ENCODE peak calls at places on chromosomes 3 and 15, in eight cellular contexts. L is stimulated activated CD4-positive, alpha-beta T cell treated with anti-CD3 and anti-CD28 coated beads, Interleukin-12 subunit alpha, Interleukin-12 subunit beta, amount 100 ng/mL, for 48 hours; I is T-helper 1 cell; S is cardiac muscle cell; D is fibroblast of mammary gland; N is HT1080; T is AG10803; H is HuH-7.5. Y is an unnamed sample.

GRCh38 chr3:177591371-177591770 is 394.1 kb upstream of the TBL1XR1 start:
- DNase-seq in I (no peak), N (peak), S (peak), T (peak), H (no peak), L (no peak), D (peak), Y (no peak)

GRCh38 chr15:91801836-91802534 is 51.5 kb upstream of the SLCO3A1 start:
- DNase-seq in L (no peak), N (no peak), I (no peak), D (no peak), H (no peak), S (no peak), T (no peak), Y (no peak)

GRCh38 chr3:12868039-12869024 is 27.0 kb upstream of the RPL32 start:
- DNase-seq in I (peak), L (peak), N (peak), H (peak), D (peak), S (peak), T (peak), Y (peak)

GRCh38 chr15:68256675-68257450 is 20.7 kb upstream of the FEM1B start:
- DNase-seq in L (peak), I (peak), S (peak), N (no peak), T (peak), H (peak), D (peak), Y (no peak)

GRCh38 chr3:120113128-120114116 is 19.2 kb upstream of the GSK3B start:
- DNase-seq in T (peak), S (peak), H (no peak), L (no peak), I (no peak), D (peak), N (peak), Y (no peak)

GRCh38 chr15:55819397-55820034 is 76.6 kb upstream of the PRTG start:
- DNase-seq in L (no peak), H (no peak), I (no peak), T (no peak), N (no peak), S (no peak), D (no peak), Y (no peak)

GRCh38 chr15:77023576-77024272 is 28.8 kb downstream of the PSTPIP1 start:
- DNase-seq in D (no peak), L (no peak), T (no peak), N (peak), H (no peak), I (peak), S (no peak), Y (no peak)

GRCh38 chr15:95266481-95267061 is 1035.2 kb downstream of the MCTP2 start:
- DNase-seq in T (peak), N (no peak), S (peak), I (no peak), D (peak), L (no peak), H (no peak), Y (no peak)

GRCh38 chr3:4983739-4984510 is 4.7 kb downstream of the BHLHE40 start:
- DNase-seq in I (peak), N (peak), S (peak), D (peak), L (peak), T (peak), H (no peak), Y (no peak)

GRCh38 chr15:66456211-66456610 is 41.4 kb downstream of the SNAPC5 start:
- DNase-seq in L (no peak), S (no peak), D (peak), N (no peak), I (no peak), T (no peak), H (no peak), Y (no peak)

GRCh38 chr3:99407257-99407656 is 231.1 kb upstream of the COL8A1 start:
- DNase-seq in I (no peak), S (no peak), H (no peak), D (no peak), L (no peak), N (peak), T (no peak), Y (no peak)

GRCh38 chr3:111236833-111237713 is 165.5 kb downstream of the NECTIN3 start:
- DNase-seq in H (no peak), T (peak), L (no peak), S (no peak), I (no peak), N (peak), D (peak), Y (no peak)

GRCh38 chr3:121895121-121895520 is 920 bp downstream of the SLC15A2 start:
- DNase-seq in H (peak), S (no peak), L (no peak), T (no peak), I (no peak), N (no peak), D (no peak), Y (no peak)

GRCh38 chr3:98966862-98967554 is 65.5 kb upstream of the DCBLD2 start:
- DNase-seq in T (no peak), S (no peak), D (peak), N (peak), H (no peak), L (no peak), I (no peak), Y (no peak)

GRCh38 chr15:51736646-51737537 is 563 bp downstream of the LYSMD2 start:
- DNase-seq in S (peak), I (peak), N (peak), T (no peak), H (peak), D (no peak), L (peak), Y (peak)

GRCh38 chr3:126344380-126345041 is 12.7 kb downstream of the KLF15 start:
- DNase-seq in L (no peak), N (no peak), I (no peak), S (no peak), H (no peak), D (no peak), T (no peak), Y (no peak)

GRCh38 chr15:25238716-25239470 is 199.9 kb downstream of the UBE3A start:
- DNase-seq in H (no peak), S (no peak), I (no peak), N (no peak), L (no peak), T (no peak), D (no peak), Y (no peak)

GRCh38 chr3:72665701-72666443 is 182.4 kb downstream of the SHQ1 start:
- DNase-seq in D (peak), T (no peak), S (peak), N (peak), I (peak), H (no peak), L (peak), Y (peak)

Y was measured in HEK293T.